ENCODE peak calls at places on chromosomes 12 and 14, in eight cellular contexts. A, O, B, W, X, N, I and M are unnamed samples.

GRCh38 chr12:66241061-66242043 is 52.3 kb downstream of the IRAK3 start:
- DNase-seq in X (no peak), N (no peak), B (no peak), I (peak), O (peak), A (no peak), W (no peak), M (no peak)

GRCh38 chr12:109589691-109590245 is 16.2 kb downstream of the MVK start:
- DNase-seq in B (no peak), I (no peak), O (no peak), W (no peak), N (no peak), X (no peak), A (no peak), M (no peak)

GRCh38 chr12:101459642-101460346 is 15.3 kb upstream of the SPIC start:
- DNase-seq in A (no peak), O (peak), B (no peak), N (no peak), I (peak), X (no peak), W (peak), M (no peak)

GRCh38 chr12:132444957-132445883 is 44.7 kb upstream of the FBRSL1 start:
- DNase-seq in I (no peak), O (no peak), N (peak), A (peak), W (no peak), X (peak), B (peak), M (no peak)

GRCh38 chr12:109999983-110000505 is 814 bp downstream of the ANKRD13A start:
- DNase-seq in X (peak), O (peak), I (no peak), W (no peak), A (no peak), N (no peak), B (no peak), M (no peak)

GRCh38 chr12:89247962-89248361 is 104.3 kb downstream of the DUSP6 start:
- DNase-seq in X (no peak), W (no peak), I (no peak), O (no peak), A (no peak), B (no peak), N (no peak), M (no peak)

GRCh38 chr14:30597496-30597895 is 24.6 kb upstream of the SCFD1 start:
- DNase-seq in W (no peak), N (no peak), O (no peak), X (no peak), I (no peak), A (no peak), B (no peak), M (no peak)

GRCh38 chr14:57732886-57733285 is 133.0 kb downstream of the SLC35F4 start:
- DNase-seq in N (no peak), O (peak), B (no peak), X (no peak), W (no peak), A (no peak), I (no peak), M (no peak)

GRCh38 chr12:27193106-27193505 is 51.0 kb upstream of the STK38L start:
- DNase-seq in N (no peak), I (no peak), W (no peak), A (no peak), X (no peak), O (no peak), B (no peak), M (no peak)

GRCh38 chr12:54133663-54134375 is 55.0 kb downstream of the SMUG1 start:
- DNase-seq in O (no peak), A (no peak), W (no peak), X (peak), I (no peak), N (no peak), B (no peak), M (no peak)

GRCh38 chr14:103315368-103315911 is 18.6 kb upstream of the EIF5 start:
- DNase-seq in W (no peak), I (no peak), O (no peak), B (peak), X (no peak), N (no peak), A (no peak), M (no peak)
- H3K27ac ChIP-seq in W (no peak), I (peak), O (no peak), B (peak), X (no peak), N (no peak), A (peak), M (no peak)

DNA sequence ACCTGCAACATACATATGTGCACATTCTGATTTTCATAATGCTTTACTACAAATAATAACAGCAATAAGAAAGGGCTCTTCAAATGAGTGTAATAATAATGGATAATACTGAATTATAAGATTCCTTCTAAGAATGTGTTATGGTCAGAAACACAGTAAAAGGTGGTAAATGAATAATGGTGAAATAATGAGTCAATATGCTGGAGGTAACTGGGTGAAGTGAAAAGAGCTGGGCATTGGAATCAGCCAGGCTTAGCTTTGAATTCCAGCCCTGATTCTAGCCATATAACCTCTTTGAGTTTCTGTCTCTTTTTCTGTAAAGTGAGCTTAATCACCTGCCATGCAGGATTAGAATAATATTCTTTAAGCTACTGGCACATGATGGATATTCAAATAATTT is 39.1 kb downstream of the PLEKHA5 start:
- DNase-seq in A (no peak), N (no peak), O (no peak), I (no peak), W (no peak), B (no peak), X (no peak), M (no peak)
- H3K27ac ChIP-seq in A (no peak), N (no peak), O (no peak), I (no peak), W (no peak), B (no peak), X (no peak), M (no peak)

DNA sequence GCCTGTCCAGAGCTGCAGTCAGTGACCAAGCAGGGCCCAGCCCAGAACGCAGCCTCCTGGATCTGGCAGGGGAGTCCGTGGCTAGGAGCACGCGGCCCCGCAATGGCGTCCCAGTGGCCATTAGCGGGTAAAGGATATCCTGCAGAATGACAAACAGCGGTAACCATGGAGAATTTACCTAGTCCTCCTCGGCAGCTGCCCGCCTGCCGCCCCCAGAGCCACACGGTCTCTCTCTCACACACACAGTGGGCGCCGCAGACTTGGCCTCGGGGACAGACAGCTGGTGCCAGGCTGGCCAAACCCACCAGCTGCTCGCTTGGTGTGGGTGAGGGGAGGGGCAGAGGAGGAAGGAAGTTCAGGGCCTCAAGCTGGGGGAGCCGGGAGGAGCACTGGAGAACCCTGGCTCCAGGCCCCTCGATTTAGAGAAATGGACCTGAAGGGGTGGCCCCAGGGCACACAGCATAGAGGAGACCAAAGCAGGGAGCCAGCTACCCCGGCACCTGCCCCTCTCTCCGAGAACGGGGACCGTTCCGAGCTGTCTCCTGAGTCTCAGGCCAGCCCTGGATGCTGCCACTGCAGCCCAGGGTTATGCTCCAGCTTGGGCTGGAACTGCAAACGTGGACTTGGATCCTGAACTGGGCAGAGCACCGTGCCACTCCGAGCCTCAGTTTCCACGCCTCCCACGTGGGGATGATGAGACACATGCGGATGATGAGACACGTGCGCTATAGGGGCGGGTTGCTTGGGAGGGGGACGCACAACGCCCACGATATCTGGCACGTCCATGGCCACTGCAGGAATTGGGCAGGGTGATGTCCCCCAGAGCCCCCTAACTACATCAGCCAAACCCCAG is 3.4 kb downstream of the CDK2AP1 start:
- DNase-seq in X (no peak), A (no peak), N (no peak), I (no peak), O (no peak), W (no peak), B (no peak), M (peak)
- H3K27ac ChIP-seq in X (peak), A (no peak), N (no peak), I (peak), O (no peak), W (peak), B (peak), M (peak)

DNA sequence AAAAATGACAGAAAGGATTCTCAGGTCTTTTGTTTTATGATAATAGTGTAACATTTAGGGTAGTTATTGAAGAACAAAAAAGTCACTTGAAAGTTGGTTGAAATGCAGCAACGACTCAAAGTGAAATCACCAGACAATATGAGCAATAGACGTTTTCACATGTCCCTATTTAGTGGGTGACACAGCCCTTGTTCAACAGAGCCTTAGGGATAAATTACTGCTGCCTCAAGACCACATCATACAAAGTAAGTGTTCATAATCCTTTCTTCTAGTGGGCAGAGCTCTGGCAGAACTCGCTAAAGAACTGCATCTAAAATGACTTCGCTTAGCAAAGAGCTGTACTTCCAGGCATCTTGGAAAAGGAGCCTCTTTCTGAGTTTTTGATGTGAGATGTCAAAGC is 128.5 kb upstream of the LMNTD1 start:
- DNase-seq in O (peak), N (no peak), W (no peak), I (no peak), A (no peak), B (no peak), X (no peak), M (no peak)
- H3K27ac ChIP-seq in O (no peak), N (no peak), W (no peak), I (no peak), A (no peak), B (no peak), X (no peak), M (no peak)

GRCh38 chr14:20680363-20680762 is 4.0 kb upstream of the RNASE4 start:
- DNase-seq in W (no peak), I (no peak), A (no peak), X (no peak), N (no peak), O (no peak), B (no peak), M (no peak)
- H3K27ac ChIP-seq in W (peak), I (no peak), A (no peak), X (no peak), N (peak), O (no peak), B (no peak), M (no peak)